ENCODE peak calls at places on chromosome 16, in nine cellular contexts. W, N, I, V, U, S, M, H and Z are unnamed samples.

GRCh38 chr16:74563828-74564263 is 43.1 kb downstream of the GLG1 start:
- DNase-seq in W (peak; percentile 62), N (no peak), I (no peak), V (peak; percentile 43), U (no peak), S (no peak), M (no peak), H (no peak), Z (peak; percentile 71)

GRCh38 chr16:72829846-72830620 is 217.9 kb downstream of the ZFHX3 start:
- DNase-seq in W (peak; percentile 52), N (no peak), I (no peak), V (peak; percentile 75), U (no peak), S (no peak), M (no peak), H (no peak), Z (no peak)

GRCh38 chr16:14346278-14347142 is 275.4 kb downstream of the MRTFB start:
- DNase-seq in W (no peak), N (no peak), I (no peak), V (no peak), U (no peak), S (no peak), M (no peak), H (no peak), Z (no peak)

GRCh38 chr16:86531193-86531550 is 20.8 kb downstream of the FOXF1 start:
- DNase-seq in W (peak; percentile 48), N (peak; percentile 54), I (peak; percentile 67), V (no peak), U (no peak), S (no peak), M (no peak), H (no peak), Z (peak; percentile 43)

GRCh38 chr16:79542196-79542859 is 58.2 kb downstream of the MAF start:
- DNase-seq in W (no peak), N (no peak), I (peak; percentile 71), V (no peak), U (no peak), S (no peak), M (no peak), H (no peak), Z (no peak)

GRCh38 chr16:75514296-75514695 is 19.1 kb upstream of the CHST6 start:
- DNase-seq in W (no peak), N (no peak), I (no peak), V (no peak), U (no peak), S (no peak), M (no peak), H (no peak), Z (no peak)

GRCh38 chr16:70441406-70441990 is 2.6 kb upstream of the ST3GAL2 start:
- DNase-seq in W (no peak), N (no peak), I (no peak), V (no peak), U (no peak), S (no peak), M (no peak), H (no peak), Z (peak; percentile 36)

GRCh38 chr16:69424935-69425784 is 741 bp downstream of the CYB5B start:
- DNase-seq in W (no peak), N (no peak), I (no peak), V (no peak), U (no peak), S (no peak), M (no peak), H (no peak), Z (peak; percentile 51)

GRCh38 chr16:31186176-31186575 is 6.2 kb downstream of the FUS start:
- DNase-seq in W (no peak), N (no peak), I (no peak), V (no peak), U (no peak), S (no peak), M (no peak), H (peak; percentile 4), Z (no peak)

GRCh38 chr16:56013962-56014552 is 138.9 kb upstream of the CES5A start:
- DNase-seq in W (peak; percentile 1), N (no peak), I (peak; percentile 44), V (peak; percentile 12), U (peak; percentile 39), S (no peak), M (no peak), H (no peak), Z (peak; percentile 2)

GRCh38 chr16:17603614-17604013 is 132.9 kb upstream of the XYLT1 start:
- DNase-seq in W (no peak), N (no peak), I (no peak), V (no peak), U (no peak), S (no peak), M (no peak), H (no peak), Z (no peak)

GRCh38 chr16:20676268-20676828 is 21.1 kb downstream of the ACSM1 start:
- DNase-seq in W (no peak), N (no peak), I (no peak), V (no peak), U (no peak), S (no peak), M (no peak), H (no peak), Z (no peak)

GRCh38 chr16:20676867-20677266 is 20.6 kb downstream of the ACSM1 start:
- DNase-seq in W (no peak), N (no peak), I (no peak), V (no peak), U (no peak), S (no peak), M (no peak), H (no peak), Z (no peak)

GRCh38 chr16:20675488-20676267 is 21.8 kb downstream of the ACSM1 start:
- DNase-seq in W (peak; percentile 0), N (no peak), I (no peak), V (no peak), U (peak; percentile 29), S (no peak), M (peak; percentile 52), H (peak; percentile 79), Z (no peak)

GRCh38 chr16:20673882-20674683 is 23.4 kb downstream of the ACSM1 start:
- DNase-seq in W (no peak), N (no peak), I (no peak), V (no peak), U (no peak), S (no peak), M (no peak), H (no peak), Z (no peak)

DNA sequence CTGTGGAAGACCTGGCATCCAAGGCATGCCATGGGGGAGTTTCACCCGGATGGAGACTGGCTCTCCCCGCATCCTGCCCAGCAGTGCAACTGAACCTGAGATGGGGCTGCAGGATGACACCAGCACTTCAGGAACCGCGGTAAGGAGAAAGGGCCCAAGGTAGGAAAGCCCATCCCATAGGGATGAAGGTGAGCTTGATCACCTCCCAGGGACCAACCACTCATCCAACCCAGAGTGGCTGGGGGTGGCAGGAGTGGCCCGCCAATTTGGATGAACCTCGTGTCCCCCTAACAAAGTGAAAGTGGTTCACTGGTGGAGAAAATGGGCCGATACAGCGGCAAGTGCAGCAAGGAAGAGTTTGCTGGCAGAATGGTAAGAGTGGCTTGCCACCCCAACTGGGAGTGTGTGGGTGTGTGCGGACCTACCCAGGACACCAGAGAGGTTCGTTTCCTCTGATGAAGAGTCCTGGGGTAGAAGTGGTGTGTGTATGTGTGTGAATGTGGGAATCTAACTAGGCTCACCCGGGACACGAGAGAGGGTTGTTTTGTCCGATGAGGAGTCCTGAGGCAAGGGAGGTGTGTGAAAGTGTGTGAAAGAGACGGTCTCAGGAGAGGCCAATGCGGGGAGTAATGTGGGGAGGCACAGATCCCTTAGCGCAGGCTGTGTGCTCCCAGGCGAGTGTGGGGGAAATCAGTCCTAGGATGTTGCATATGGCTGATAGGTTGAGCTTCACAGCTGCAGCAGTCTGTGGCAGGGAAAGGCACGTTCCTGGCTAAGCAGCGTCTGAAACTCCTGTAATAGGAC is 22.6 kb downstream of the ACSM1 start:
- DNase-seq in W (no peak), N (no peak), I (no peak), V (no peak), U (no peak), S (no peak), M (no peak), H (peak; percentile 75), Z (no peak)
- H3K4me3 ChIP-seq in W (no peak overlapping the region), N (peak overlapping the region; percentile 42), I (peak overlapping the region; percentile 63), V (no peak overlapping the region), U (no peak overlapping the region), S (no peak overlapping the region), M (peak overlapping the region; percentile 61), H (peak overlapping the region; percentile 29), Z (peak overlapping the region; percentile 1)

DNA sequence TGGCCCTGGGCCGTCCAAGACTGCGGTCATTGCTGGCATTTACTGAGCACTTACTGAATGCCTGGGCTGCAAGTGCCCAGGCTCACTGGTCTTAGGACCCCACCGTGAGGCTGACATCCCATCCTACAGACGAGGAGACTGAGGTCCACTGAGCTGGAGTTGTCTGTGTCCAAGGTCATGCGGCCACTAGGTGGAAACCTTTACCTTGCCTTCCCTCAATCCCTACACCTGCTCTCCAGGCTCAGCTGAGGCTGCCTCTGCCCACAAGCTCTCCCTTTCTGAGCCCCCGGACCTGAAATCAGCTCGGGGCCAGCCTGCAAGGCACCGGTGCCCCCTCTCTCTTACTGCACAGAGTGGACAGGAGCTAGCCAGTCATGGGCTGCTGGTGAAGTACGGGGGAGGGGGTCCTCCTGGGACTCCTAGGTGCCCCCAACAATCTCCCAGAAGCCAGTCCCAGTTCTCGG is 1.5 kb downstream of the CASKIN1 start:
- DNase-seq in W (peak; percentile 45), N (no peak), I (no peak), V (peak; percentile 39), U (peak; percentile 56), S (no peak), M (peak; percentile 56), H (no peak), Z (peak; percentile 35)
- H3K4me3 ChIP-seq in W (no peak overlapping the region), N (no peak overlapping the region), I (peak overlapping the region; percentile 62), V (no peak overlapping the region), U (no peak overlapping the region), S (no peak overlapping the region), M (peak overlapping the region; percentile 85), H (no peak overlapping the region), Z (no peak overlapping the region)

DNA sequence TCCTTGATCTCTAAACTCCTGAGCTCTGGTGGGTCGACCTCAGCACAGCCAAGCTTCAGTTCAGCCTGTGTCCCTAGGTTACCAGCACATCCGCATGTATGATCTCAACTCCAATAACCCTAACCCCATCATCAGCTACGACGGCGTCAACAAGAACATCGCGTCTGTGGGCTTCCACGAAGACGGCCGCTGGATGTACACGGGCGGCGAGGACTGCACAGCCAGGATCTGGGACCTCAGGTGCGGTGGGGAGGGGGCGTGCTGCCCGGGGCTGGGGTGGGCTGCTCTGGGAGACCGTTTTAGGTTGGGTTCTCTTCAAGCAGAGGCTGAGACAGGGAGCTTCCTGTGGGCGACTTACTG is 1.1 kb downstream of the MLST8 start:
- DNase-seq in W (no peak), N (no peak), I (no peak), V (no peak), U (no peak), S (no peak), M (no peak), H (no peak), Z (no peak)
- H3K4me3 ChIP-seq in W (peak overlapping the region; percentile 84), N (peak overlapping the region; percentile 65), I (peak overlapping the region; percentile 86), V (peak overlapping the region; percentile 92), U (peak overlapping the region; percentile 94), S (peak overlapping the region; percentile 88), M (peak overlapping the region; percentile 80), H (peak overlapping the region; percentile 69), Z (peak overlapping the region; percentile 92)

DNA sequence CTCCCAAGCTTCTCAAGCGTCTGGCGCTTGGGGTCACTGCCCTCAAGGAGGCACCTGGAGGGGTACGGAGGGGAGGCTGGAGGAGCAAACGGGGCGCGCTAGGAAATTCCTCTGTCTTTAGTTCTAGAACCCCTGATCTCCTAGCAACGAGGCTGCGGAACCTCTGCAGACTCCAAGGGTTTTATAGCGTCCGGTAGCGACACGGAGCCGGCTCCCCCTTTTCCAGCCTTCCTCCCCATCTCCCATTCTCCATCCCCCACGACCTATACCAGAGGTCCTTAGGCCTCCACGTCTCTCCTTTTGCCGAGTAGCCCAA is 601 bp upstream of the CDIPT start:
- DNase-seq in W (no peak), N (no peak), I (no peak), V (no peak), U (no peak), S (no peak), M (no peak), H (no peak), Z (no peak)
- H3K4me3 ChIP-seq in W (peak overlapping the region; percentile 36), N (peak overlapping the region; percentile 90), I (peak overlapping the region; percentile 95), V (peak overlapping the region; percentile 20), U (no peak overlapping the region), S (no peak overlapping the region), M (peak overlapping the region; percentile 95), H (peak overlapping the region; percentile 97), Z (peak overlapping the region; percentile 40)